ENCODE peak calls at places on chromosomes 3 and 15, in six cellular contexts. M is endothelial cell of umbilical vein, N is A549, Y is GM12878, J is K562, I is HepG2. Q is an unnamed sample.

GRCh38 chr15:71610991-71611720 is 199.2 kb upstream of the NR2E3 start:
- DNase-seq in N (no peak), M (no peak), I (no peak), Y (no peak), J (no peak), Q (peak)

GRCh38 chr3:156553705-156554356 is 1.1 kb downstream of the SSR3 start:
- DNase-seq in M (peak), J (peak), I (peak), Y (no peak), N (no peak), Q (peak)

GRCh38 chr3:66380200-66380932 is 120.5 kb downstream of the LRIG1 start:
- DNase-seq in N (no peak), Y (no peak), M (no peak), J (no peak), I (no peak), Q (no peak)

GRCh38 chr15:57298204-57298603 is 78.1 kb upstream of the CGNL1 start:
- DNase-seq in Y (no peak), J (no peak), M (no peak), I (no peak), N (no peak), Q (no peak)

GRCh38 chr15:92902723-92903587 is 2.8 kb downstream of the CHD2 start:
- DNase-seq in M (peak), J (no peak), I (no peak), N (no peak), Y (no peak), Q (peak)

GRCh38 chr3:159763466-159764210 is 225.0 kb upstream of the IL12A start:
- DNase-seq in J (peak), Y (no peak), N (peak), I (no peak), M (peak), Q (no peak)

GRCh38 chr15:26433818-26434217 is 339.0 kb downstream of the GABRB3 start:
- DNase-seq in N (no peak), Y (no peak), J (no peak), I (no peak), M (no peak), Q (no peak)

GRCh38 chr15:39188930-39189329 is 391.9 kb upstream of the THBS1 start:
- DNase-seq in N (peak), I (peak), Y (no peak), J (no peak), M (peak), Q (peak)

GRCh38 chr3:185172086-185173049 is 19.5 kb upstream of the C3orf70 start:
- DNase-seq in I (no peak), J (no peak), N (no peak), M (no peak), Y (peak), Q (no peak)

GRCh38 chr15:77836116-77836798 is 203.5 kb upstream of the LINGO1 start:
- DNase-seq in N (peak), M (peak), J (peak), Y (no peak), I (no peak), Q (peak)

GRCh38 chr15:77542491-77543001 is 90.2 kb downstream of the LINGO1 start:
- DNase-seq in I (no peak), N (no peak), M (no peak), J (no peak), Y (no peak), Q (no peak)

GRCh38 chr3:106810461-106810733 is 566.8 kb upstream of the CCDC54 start:
- DNase-seq in J (no peak), M (peak), I (no peak), Y (no peak), N (no peak), Q (no peak)

GRCh38 chr3:106566277-106566676 is 697.5 kb upstream of the CBLB start:
- DNase-seq in I (no peak), M (no peak), J (no peak), N (no peak), Y (peak), Q (peak)

GRCh38 chr3:193945126-193945525 is 190.8 kb upstream of the HES1 start:
- DNase-seq in I (no peak), J (no peak), M (no peak), N (no peak), Y (no peak), Q (no peak)

GRCh38 chr3:12896206-12896697 is 54.9 kb upstream of the RPL32 start:
- DNase-seq in N (no peak), Y (no peak), I (no peak), M (no peak), J (peak), Q (peak)
- TF ChIP-seq MAX in N (no peak), Y (no peak), I (no peak), M (no peak), J (no peak), Q (no peak)

GRCh38 chr3:103136621-103137020 is 701.8 kb downstream of the ZPLD1 start:
- DNase-seq in J (no peak), I (no peak), M (no peak), N (no peak), Y (no peak), Q (no peak)
- H3K4me3 ChIP-seq in J (no peak), I (no peak), M (no peak), N (no peak), Y (no peak), Q (no peak)

DNA sequence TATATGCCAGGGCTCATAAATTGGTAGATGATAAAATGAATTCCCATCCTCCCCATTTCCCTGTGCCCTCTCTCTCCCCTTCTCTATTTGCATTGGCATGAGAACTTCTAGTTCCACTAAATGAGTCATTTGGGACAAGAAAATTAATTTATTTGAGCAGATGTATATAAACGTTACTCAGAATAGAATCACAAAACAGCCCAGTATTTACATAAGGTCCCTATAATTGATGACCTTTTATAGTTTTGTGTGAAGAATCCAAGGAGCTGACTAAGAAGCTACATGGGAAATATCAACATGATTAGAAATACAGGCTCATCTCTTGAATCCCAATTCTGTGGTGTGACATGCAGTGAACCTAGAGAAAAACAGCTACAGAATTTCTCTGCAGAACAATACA is 617.7 kb upstream of the NR2F2 start:
- DNase-seq in Y (no peak), J (no peak), M (peak), I (no peak), N (no peak), Q (no peak)
- TF ChIP-seq MYC in Y (no peak), J (no peak), M (no peak), I (no peak), N (no peak), Q (no peak)

GRCh38 chr15:74396146-74396438 is 28.6 kb upstream of the CYP11A1 start:
- DNase-seq in J (no peak), M (no peak), I (no peak), Y (no peak), N (no peak), Q (no peak)
- TF ChIP-seq MAX in J (no peak), M (no peak), I (no peak), Y (no peak), N (no peak), Q (no peak)

GRCh38 chr3:125602752-125603649 is 7.7 kb upstream of the OSBPL11 start:
- DNase-seq in N (no peak), J (no peak), Y (no peak), I (no peak), M (peak), Q (no peak)
- H3K4me3 ChIP-seq in N (no peak), J (no peak), Y (no peak), I (no peak), M (no peak), Q (no peak)

DNA sequence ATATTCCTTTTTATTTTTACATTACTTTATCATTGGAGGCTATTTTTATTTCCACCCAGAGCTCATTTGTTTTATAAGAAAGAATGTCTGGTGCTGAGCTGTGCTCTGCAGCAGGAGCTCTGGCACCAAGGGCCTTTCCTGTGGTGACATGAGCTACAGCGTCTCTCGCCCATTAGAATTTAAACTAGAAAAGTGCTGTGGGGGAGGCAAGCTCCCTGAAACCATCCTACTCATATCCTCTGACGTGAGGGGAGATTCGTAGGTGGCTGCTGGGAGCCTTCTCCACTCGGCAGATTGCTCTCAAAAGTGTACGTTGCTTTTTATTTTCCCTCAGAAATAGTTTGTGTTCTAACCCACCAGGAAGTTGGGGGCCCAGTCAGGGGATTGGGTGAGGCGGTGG is 76.3 kb upstream of the ARHGEF3 start:
- DNase-seq in N (no peak), J (no peak), I (no peak), M (peak), Y (no peak), Q (peak)
- TF ChIP-seq MYC in N (no peak), J (no peak), I (no peak), M (no peak), Y (no peak), Q (no peak)

GRCh38 chr3:113753376-113753985 is 6.6 kb downstream of the ATP6V1A start:
- DNase-seq in N (no peak), M (no peak), J (no peak), Y (no peak), I (no peak), Q (no peak)

GRCh38 chr3:113751145-113751544 is 4.3 kb downstream of the ATP6V1A start:
- DNase-seq in M (no peak), J (no peak), I (no peak), Y (no peak), N (no peak), Q (no peak)

GRCh38 chr3:113758389-113759029 is 11.7 kb downstream of the ATP6V1A start:
- DNase-seq in M (no peak), I (no peak), J (no peak), N (no peak), Y (no peak), Q (no peak)

DNA sequence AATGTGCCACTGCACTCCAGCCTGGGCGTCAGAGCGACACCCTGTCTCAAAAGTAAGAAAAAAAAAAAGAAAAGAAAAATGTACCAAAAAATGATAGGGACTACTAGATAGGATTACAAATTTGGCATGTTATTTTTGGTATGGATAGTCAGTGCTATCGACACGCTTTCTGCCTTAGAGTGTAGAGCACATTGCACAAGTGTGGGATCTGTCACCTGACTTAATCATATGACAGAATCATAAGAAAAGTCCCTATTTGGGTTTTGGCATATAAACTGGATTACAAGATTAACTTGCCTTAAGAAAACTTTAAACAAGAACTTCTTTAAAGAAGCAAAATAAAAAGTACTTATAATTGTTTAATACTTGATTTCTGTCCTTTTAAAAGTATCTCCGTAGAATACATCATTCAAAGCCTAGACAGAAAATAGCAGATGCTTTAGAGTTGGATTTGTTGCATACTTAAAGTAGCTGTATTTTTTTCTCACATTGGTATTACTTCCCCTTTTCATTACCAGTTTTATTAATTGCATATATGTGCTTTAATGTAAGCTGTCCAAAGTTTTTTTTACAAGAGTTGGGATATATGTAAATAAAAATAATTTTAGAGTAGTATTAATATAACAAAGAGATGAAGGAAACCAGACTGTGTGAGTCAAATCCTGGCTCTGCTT is 7.8 kb downstream of the ATP6V1A start:
- DNase-seq in M (no peak), J (no peak), N (no peak), Y (no peak), I (no peak), Q (no peak)
- TF ChIP-seq MAX in M (no peak), J (no peak), N (no peak), Y (no peak), I (no peak), Q (no peak)

DNA sequence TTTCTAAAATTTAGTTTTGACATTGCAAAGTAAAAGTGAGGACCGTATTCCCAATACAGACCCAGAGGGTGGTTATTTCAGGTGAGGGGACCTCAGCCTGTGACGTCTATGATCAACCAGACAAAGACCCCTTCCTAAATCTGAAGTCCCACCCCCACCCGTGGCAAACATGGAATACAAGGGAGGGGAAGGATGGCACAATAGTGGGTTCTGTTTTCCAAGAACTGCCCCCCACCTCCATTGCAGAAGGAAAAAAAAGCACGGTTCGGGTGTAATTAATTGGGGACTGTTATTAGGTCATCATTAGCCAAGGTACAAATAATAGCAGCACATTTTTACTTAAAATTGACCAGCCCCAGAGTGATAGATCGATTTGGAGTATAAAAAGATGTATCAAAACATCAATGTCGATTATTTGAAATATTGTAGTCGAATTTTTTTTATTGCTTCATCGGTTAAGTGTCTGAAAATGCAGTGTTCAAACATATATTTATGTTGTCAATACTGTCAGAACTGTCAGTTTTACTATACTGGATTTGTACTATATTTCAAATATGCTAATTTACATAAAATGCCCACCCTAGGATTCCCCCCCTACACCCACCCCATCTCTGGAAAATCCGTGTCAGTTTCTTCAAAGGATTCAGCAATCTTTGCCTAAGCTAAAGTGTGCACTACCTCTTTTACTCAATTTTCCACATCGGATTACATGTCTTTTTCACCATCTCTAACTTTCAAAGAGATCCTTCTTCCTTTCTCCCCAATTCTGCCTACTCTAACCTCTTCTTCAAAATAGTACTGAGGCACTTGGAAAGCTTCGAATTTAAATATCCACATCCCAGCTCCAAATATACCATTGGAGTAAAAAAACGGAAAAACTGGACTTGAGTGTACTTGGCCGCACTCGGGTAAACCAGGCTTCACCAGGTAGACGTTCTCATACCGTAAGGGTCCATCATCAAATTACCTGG is 7.7 kb upstream of the MEIS2 start:
- DNase-seq in M (no peak), N (no peak), Y (no peak), J (no peak), I (no peak), Q (no peak)
- H3K4me3 ChIP-seq in M (no peak), N (no peak), Y (no peak), J (no peak), I (no peak), Q (no peak)

Q was measured in NB4.